ENCODE peak calls at places on chromosomes 12 and 14, in six cellular contexts. One of them, this sample, is unnamed.

GRCh38 chr14:69259531-69260245 is at the start of gene GALNT16:
- ATAC-seq in aorta: peak; percentile 8
- ATAC-seq in stimulated activated naive CD8-positive, alpha-beta T cell treated with anti-CD3 and anti-CD28 coated beads, Interleukin-15, Interleukin-2, amounts not matched to agents 100 U/mL and 50 U/mL, for 24 hours: no peak
- ATAC-seq in CD8-positive, alpha-beta T cell: no peak
- ATAC-seq in T-cell: no peak
- ATAC-seq in activated CD4-positive, alpha-beta T cell treated with anti-CD3 and anti-CD28 coated beads for 36 hours: no peak
- ATAC-seq in this sample: no peak

GRCh38 chr12:122147514-122148290 is 26.3 kb downstream of the IL31 start:
- ATAC-seq in aorta: no peak
- ATAC-seq in stimulated activated naive CD8-positive, alpha-beta T cell treated with anti-CD3 and anti-CD28 coated beads, Interleukin-15, Interleukin-2, amounts not matched to agents 100 U/mL and 50 U/mL, for 24 hours: no peak
- ATAC-seq in CD8-positive, alpha-beta T cell: no peak
- ATAC-seq in T-cell: peak; percentile 23
- ATAC-seq in activated CD4-positive, alpha-beta T cell treated with anti-CD3 and anti-CD28 coated beads for 36 hours: no peak
- ATAC-seq in this sample: no peak

GRCh38 chr12:116592116-116592637 is 33.0 kb downstream of the MAP1LC3B2 start:
- ATAC-seq in aorta: peak; percentile 62
- ATAC-seq in stimulated activated naive CD8-positive, alpha-beta T cell treated with anti-CD3 and anti-CD28 coated beads, Interleukin-15, Interleukin-2, amounts not matched to agents 100 U/mL and 50 U/mL, for 24 hours: no peak
- ATAC-seq in CD8-positive, alpha-beta T cell: no peak
- ATAC-seq in T-cell: no peak
- ATAC-seq in activated CD4-positive, alpha-beta T cell treated with anti-CD3 and anti-CD28 coated beads for 36 hours: no peak
- ATAC-seq in this sample: no peak

GRCh38 chr14:103372552-103373304 is 12.5 kb upstream of the MARK3 start:
- ATAC-seq in aorta: no peak
- ATAC-seq in stimulated activated naive CD8-positive, alpha-beta T cell treated with anti-CD3 and anti-CD28 coated beads, Interleukin-15, Interleukin-2, amounts not matched to agents 100 U/mL and 50 U/mL, for 24 hours: peak; percentile 86
- ATAC-seq in CD8-positive, alpha-beta T cell: no peak
- ATAC-seq in T-cell: no peak
- ATAC-seq in activated CD4-positive, alpha-beta T cell treated with anti-CD3 and anti-CD28 coated beads for 36 hours: peak; percentile 93
- ATAC-seq in this sample: no peak

GRCh38 chr12:75553398-75553797 is 42.0 kb upstream of the KRR1 start:
- ATAC-seq in aorta: no peak
- ATAC-seq in stimulated activated naive CD8-positive, alpha-beta T cell treated with anti-CD3 and anti-CD28 coated beads, Interleukin-15, Interleukin-2, amounts not matched to agents 100 U/mL and 50 U/mL, for 24 hours: no peak
- ATAC-seq in CD8-positive, alpha-beta T cell: no peak
- ATAC-seq in T-cell: no peak
- ATAC-seq in activated CD4-positive, alpha-beta T cell treated with anti-CD3 and anti-CD28 coated beads for 36 hours: no peak
- ATAC-seq in this sample: no peak

GRCh38 chr12:104952816-104953215 is 5.3 kb downstream of the SLC41A2 start:
- ATAC-seq in aorta: no peak
- ATAC-seq in stimulated activated naive CD8-positive, alpha-beta T cell treated with anti-CD3 and anti-CD28 coated beads, Interleukin-15, Interleukin-2, amounts not matched to agents 100 U/mL and 50 U/mL, for 24 hours: no peak
- ATAC-seq in CD8-positive, alpha-beta T cell: no peak
- ATAC-seq in T-cell: no peak
- ATAC-seq in activated CD4-positive, alpha-beta T cell treated with anti-CD3 and anti-CD28 coated beads for 36 hours: no peak
- ATAC-seq in this sample: no peak

GRCh38 chr12:100404769-100405407 is 48.0 kb downstream of the SLC17A8 start:
- ATAC-seq in aorta: no peak
- ATAC-seq in stimulated activated naive CD8-positive, alpha-beta T cell treated with anti-CD3 and anti-CD28 coated beads, Interleukin-15, Interleukin-2, amounts not matched to agents 100 U/mL and 50 U/mL, for 24 hours: peak; percentile 40
- ATAC-seq in CD8-positive, alpha-beta T cell: no peak
- ATAC-seq in T-cell: no peak
- ATAC-seq in activated CD4-positive, alpha-beta T cell treated with anti-CD3 and anti-CD28 coated beads for 36 hours: peak; percentile 68
- ATAC-seq in this sample: peak; percentile 24

GRCh38 chr12:53115891-53116675 is 12.8 kb downstream of the SOAT2 start:
- ATAC-seq in aorta: peak; percentile 72
- ATAC-seq in stimulated activated naive CD8-positive, alpha-beta T cell treated with anti-CD3 and anti-CD28 coated beads, Interleukin-15, Interleukin-2, amounts not matched to agents 100 U/mL and 50 U/mL, for 24 hours: no peak
- ATAC-seq in CD8-positive, alpha-beta T cell: no peak
- ATAC-seq in T-cell: no peak
- ATAC-seq in activated CD4-positive, alpha-beta T cell treated with anti-CD3 and anti-CD28 coated beads for 36 hours: no peak
- ATAC-seq in this sample: no peak

GRCh38 chr12:100827901-100828520 is 33.4 kb downstream of the ANO4 start:
- ATAC-seq in aorta: no peak
- ATAC-seq in stimulated activated naive CD8-positive, alpha-beta T cell treated with anti-CD3 and anti-CD28 coated beads, Interleukin-15, Interleukin-2, amounts not matched to agents 100 U/mL and 50 U/mL, for 24 hours: no peak
- ATAC-seq in CD8-positive, alpha-beta T cell: no peak
- ATAC-seq in T-cell: no peak
- ATAC-seq in activated CD4-positive, alpha-beta T cell treated with anti-CD3 and anti-CD28 coated beads for 36 hours: no peak
- ATAC-seq in this sample: no peak

GRCh38 chr14:92934196-92935085 is 11.5 kb downstream of the CHGA start:
- ATAC-seq in aorta: no peak
- ATAC-seq in stimulated activated naive CD8-positive, alpha-beta T cell treated with anti-CD3 and anti-CD28 coated beads, Interleukin-15, Interleukin-2, amounts not matched to agents 100 U/mL and 50 U/mL, for 24 hours: no peak
- ATAC-seq in CD8-positive, alpha-beta T cell: no peak
- ATAC-seq in T-cell: no peak
- ATAC-seq in activated CD4-positive, alpha-beta T cell treated with anti-CD3 and anti-CD28 coated beads for 36 hours: no peak
- ATAC-seq in this sample: no peak

GRCh38 chr12:29160230-29160629 is 11.2 kb downstream of the FAR2 start:
- ATAC-seq in aorta: no peak
- ATAC-seq in stimulated activated naive CD8-positive, alpha-beta T cell treated with anti-CD3 and anti-CD28 coated beads, Interleukin-15, Interleukin-2, amounts not matched to agents 100 U/mL and 50 U/mL, for 24 hours: peak; percentile 32
- ATAC-seq in CD8-positive, alpha-beta T cell: peak; percentile 48
- ATAC-seq in T-cell: peak; percentile 80
- ATAC-seq in activated CD4-positive, alpha-beta T cell treated with anti-CD3 and anti-CD28 coated beads for 36 hours: peak; percentile 75
- ATAC-seq in this sample: no peak

GRCh38 chr14:77098470-77099353 is 654 bp downstream of the CIPC start:
- ATAC-seq in aorta: peak; percentile 66
- ATAC-seq in stimulated activated naive CD8-positive, alpha-beta T cell treated with anti-CD3 and anti-CD28 coated beads, Interleukin-15, Interleukin-2, amounts not matched to agents 100 U/mL and 50 U/mL, for 24 hours: no peak
- ATAC-seq in CD8-positive, alpha-beta T cell: no peak
- ATAC-seq in T-cell: no peak
- ATAC-seq in activated CD4-positive, alpha-beta T cell treated with anti-CD3 and anti-CD28 coated beads for 36 hours: no peak
- ATAC-seq in this sample: peak; percentile 12

GRCh38 chr12:10753066-10753465 is 29.9 kb upstream of the YBX3 start:
- ATAC-seq in aorta: no peak
- ATAC-seq in stimulated activated naive CD8-positive, alpha-beta T cell treated with anti-CD3 and anti-CD28 coated beads, Interleukin-15, Interleukin-2, amounts not matched to agents 100 U/mL and 50 U/mL, for 24 hours: no peak
- ATAC-seq in CD8-positive, alpha-beta T cell: no peak
- ATAC-seq in T-cell: no peak
- ATAC-seq in activated CD4-positive, alpha-beta T cell treated with anti-CD3 and anti-CD28 coated beads for 36 hours: no peak
- ATAC-seq in this sample: no peak

GRCh38 chr14:58765375-58765774 is 127.6 kb downstream of the DACT1 start:
- ATAC-seq in aorta: no peak
- ATAC-seq in stimulated activated naive CD8-positive, alpha-beta T cell treated with anti-CD3 and anti-CD28 coated beads, Interleukin-15, Interleukin-2, amounts not matched to agents 100 U/mL and 50 U/mL, for 24 hours: no peak
- ATAC-seq in CD8-positive, alpha-beta T cell: no peak
- ATAC-seq in T-cell: no peak
- ATAC-seq in activated CD4-positive, alpha-beta T cell treated with anti-CD3 and anti-CD28 coated beads for 36 hours: no peak
- ATAC-seq in this sample: no peak

This sample was measured in stimulated activated memory B cell treated with anti-CD40 and anti-IgM and Interleukin-4, amounts not matched to agents 10 μg/mL and 1 μg/mL and 100 μg/mL, for 72 hours.